ENCODE peak calls at places on chromosome 17, in six cellular contexts. One of them, this sample, is unnamed.
A peak's percentile ranks its signal among the peaks of the same experiment; 100 is the strongest.

GRCh38 chr17:37813753-37814152 is 68.9 kb upstream of the HNF1B start:
- DNase-seq in psoas muscle: no peak
- DNase-seq in foreskin keratinocyte: peak; percentile 94
- DNase-seq in NCI-H748 treated with DMSO at 0.1 percent for 48 hours: no peak
- DNase-seq in heart left ventricle: no peak
- DNase-seq in naive B cell: no peak
- DNase-seq in this sample: no peak

GRCh38 chr17:17722081-17722905 is 41.0 kb downstream of the RAI1 start:
- DNase-seq in psoas muscle: no peak
- DNase-seq in foreskin keratinocyte: no peak
- DNase-seq in NCI-H748 treated with DMSO at 0.1 percent for 48 hours: no peak
- DNase-seq in heart left ventricle: no peak
- DNase-seq in naive B cell: no peak
- DNase-seq in this sample: no peak

GRCh38 chr17:70034158-70034557 is 40.9 kb upstream of the KCNJ16 start:
- DNase-seq in psoas muscle: no peak
- DNase-seq in foreskin keratinocyte: no peak
- DNase-seq in NCI-H748 treated with DMSO at 0.1 percent for 48 hours: no peak
- DNase-seq in heart left ventricle: no peak
- DNase-seq in naive B cell: no peak
- DNase-seq in this sample: no peak

GRCh38 chr17:2101448-2102257 is 46.8 kb downstream of the HIC1 start:
- DNase-seq in psoas muscle: peak; percentile 67
- DNase-seq in foreskin keratinocyte: peak; percentile 92
- DNase-seq in NCI-H748 treated with DMSO at 0.1 percent for 48 hours: no peak
- DNase-seq in heart left ventricle: no peak
- DNase-seq in naive B cell: peak; percentile 17
- DNase-seq in this sample: no peak

GRCh38 chr17:32565401-32565800 is 78.6 kb downstream of the CDK5R1 start:
- DNase-seq in psoas muscle: no peak
- DNase-seq in foreskin keratinocyte: no peak
- DNase-seq in NCI-H748 treated with DMSO at 0.1 percent for 48 hours: no peak
- DNase-seq in heart left ventricle: no peak
- DNase-seq in naive B cell: no peak
- DNase-seq in this sample: no peak

GRCh38 chr17:778096-778495 is 4.0 kb downstream of the GLOD4 start:
- DNase-seq in psoas muscle: no peak
- DNase-seq in foreskin keratinocyte: no peak
- DNase-seq in NCI-H748 treated with DMSO at 0.1 percent for 48 hours: no peak
- DNase-seq in heart left ventricle: no peak
- DNase-seq in naive B cell: no peak
- DNase-seq in this sample: no peak

GRCh38 chr17:14866266-14866665 is 398.9 kb downstream of the PMP22 start:
- DNase-seq in psoas muscle: no peak
- DNase-seq in foreskin keratinocyte: no peak
- DNase-seq in NCI-H748 treated with DMSO at 0.1 percent for 48 hours: no peak
- DNase-seq in heart left ventricle: no peak
- DNase-seq in naive B cell: no peak
- DNase-seq in this sample: no peak

GRCh38 chr17:75476274-75476673 is 19.8 kb downstream of the TMEM94 start:
- DNase-seq in psoas muscle: no peak
- DNase-seq in foreskin keratinocyte: no peak
- DNase-seq in NCI-H748 treated with DMSO at 0.1 percent for 48 hours: no peak
- DNase-seq in heart left ventricle: no peak
- DNase-seq in naive B cell: no peak
- DNase-seq in this sample: no peak

GRCh38 chr17:40996829-40997228 is 2.9 kb upstream of the KRTAP3-3 start:
- DNase-seq in psoas muscle: no peak
- DNase-seq in foreskin keratinocyte: no peak
- DNase-seq in NCI-H748 treated with DMSO at 0.1 percent for 48 hours: no peak
- DNase-seq in heart left ventricle: no peak
- DNase-seq in naive B cell: no peak
- DNase-seq in this sample: no peak

GRCh38 chr17:19708431-19709175 is 7.8 kb downstream of the SLC47A2 start:
- DNase-seq in psoas muscle: no peak
- DNase-seq in foreskin keratinocyte: no peak
- DNase-seq in NCI-H748 treated with DMSO at 0.1 percent for 48 hours: no peak
- DNase-seq in heart left ventricle: no peak
- DNase-seq in naive B cell: no peak
- DNase-seq in this sample: no peak

GRCh38 chr17:4565209-4566141 is 5.1 kb upstream of the GGT6 start:
- DNase-seq in psoas muscle: peak; percentile 78
- DNase-seq in foreskin keratinocyte: peak; percentile 52
- DNase-seq in NCI-H748 treated with DMSO at 0.1 percent for 48 hours: peak; percentile 86
- DNase-seq in heart left ventricle: no peak
- DNase-seq in naive B cell: peak; percentile 42
- DNase-seq in this sample: peak; percentile 82

GRCh38 chr17:1029912-1030656 is 33.2 kb downstream of the TIMM22 start:
- DNase-seq in psoas muscle: no peak
- DNase-seq in foreskin keratinocyte: no peak
- DNase-seq in NCI-H748 treated with DMSO at 0.1 percent for 48 hours: no peak
- DNase-seq in heart left ventricle: no peak
- DNase-seq in naive B cell: no peak
- DNase-seq in this sample: no peak

GRCh38 chr17:44777394-44778348 is 18.9 kb downstream of the ADAM11 start:
- DNase-seq in psoas muscle: no peak
- DNase-seq in foreskin keratinocyte: no peak
- DNase-seq in NCI-H748 treated with DMSO at 0.1 percent for 48 hours: no peak
- DNase-seq in heart left ventricle: no peak
- DNase-seq in naive B cell: no peak
- DNase-seq in this sample: no peak